ENCODE peak calls at places on chromosome 10, in nine cellular contexts. One of them, this sample, is unnamed.
A peak's percentile ranks its signal among the peaks of the same experiment; 100 is the strongest.

GRCh38 chr10:11335881-11336430 is 275.5 kb downstream of the USP6NL start:
- DNase-seq in adrenal gland: no peak
- DNase-seq in fibroblast of lung: no peak
- DNase-seq in GM23338: no peak
- DNase-seq in vagina: peak; percentile 64
- DNase-seq in nephron progenitor cell: no peak
- DNase-seq in mammary epithelial cell: no peak
- DNase-seq in coronary artery: no peak
- DNase-seq in osteocyte: peak; percentile 36
- DNase-seq in this sample: no peak

GRCh38 chr10:133190225-133190624 is 30.2 kb downstream of the KNDC1 start:
- DNase-seq in adrenal gland: no peak
- DNase-seq in fibroblast of lung: no peak
- DNase-seq in GM23338: no peak
- DNase-seq in vagina: no peak
- DNase-seq in nephron progenitor cell: no peak
- DNase-seq in mammary epithelial cell: no peak
- DNase-seq in coronary artery: no peak
- DNase-seq in osteocyte: no peak
- DNase-seq in this sample: no peak

GRCh38 chr10:94115725-94116124 is 122.0 kb downstream of the PLCE1 start:
- DNase-seq in adrenal gland: no peak
- DNase-seq in fibroblast of lung: peak; percentile 49
- DNase-seq in GM23338: no peak
- DNase-seq in vagina: no peak
- DNase-seq in nephron progenitor cell: no peak
- DNase-seq in mammary epithelial cell: peak; percentile 91
- DNase-seq in coronary artery: no peak
- DNase-seq in osteocyte: no peak
- DNase-seq in this sample: no peak

GRCh38 chr10:3395487-3395886 is 222.9 kb upstream of the PITRM1 start:
- DNase-seq in adrenal gland: no peak
- DNase-seq in fibroblast of lung: no peak
- DNase-seq in GM23338: no peak
- DNase-seq in vagina: no peak
- DNase-seq in nephron progenitor cell: no peak
- DNase-seq in mammary epithelial cell: no peak
- DNase-seq in coronary artery: no peak
- DNase-seq in osteocyte: no peak
- DNase-seq in this sample: no peak

GRCh38 chr10:91745086-91745831 is 53.0 kb upstream of the TNKS2 start:
- DNase-seq in adrenal gland: no peak
- DNase-seq in fibroblast of lung: peak; percentile 21
- DNase-seq in GM23338: peak; percentile 96
- DNase-seq in vagina: no peak
- DNase-seq in nephron progenitor cell: peak; percentile 14
- DNase-seq in mammary epithelial cell: peak; percentile 55
- DNase-seq in coronary artery: no peak
- DNase-seq in osteocyte: no peak
- DNase-seq in this sample: peak; percentile 44

GRCh38 chr10:88149906-88150305 is 286.5 kb downstream of the PTEN start:
- DNase-seq in adrenal gland: no peak
- DNase-seq in fibroblast of lung: peak; percentile 63
- DNase-seq in GM23338: no peak
- DNase-seq in vagina: no peak
- DNase-seq in nephron progenitor cell: no peak
- DNase-seq in mammary epithelial cell: peak; percentile 46
- DNase-seq in coronary artery: no peak
- DNase-seq in osteocyte: no peak
- DNase-seq in this sample: no peak

GRCh38 chr10:112767156-112767555 is 182.9 kb upstream of the TCF7L2 start:
- DNase-seq in adrenal gland: no peak
- DNase-seq in fibroblast of lung: peak; percentile 36
- DNase-seq in GM23338: peak; percentile 17
- DNase-seq in vagina: no peak
- DNase-seq in nephron progenitor cell: no peak
- DNase-seq in mammary epithelial cell: no peak
- DNase-seq in coronary artery: no peak
- DNase-seq in osteocyte: no peak
- DNase-seq in this sample: no peak

GRCh38 chr10:120538091-120538490 is 81.1 kb downstream of the PLPP4 start:
- DNase-seq in adrenal gland: no peak
- DNase-seq in fibroblast of lung: no peak
- DNase-seq in GM23338: no peak
- DNase-seq in vagina: no peak
- DNase-seq in nephron progenitor cell: no peak
- DNase-seq in mammary epithelial cell: no peak
- DNase-seq in coronary artery: no peak
- DNase-seq in osteocyte: no peak
- DNase-seq in this sample: no peak

GRCh38 chr10:49175587-49176309 is 12.4 kb downstream of the TMEM273 start:
- DNase-seq in adrenal gland: no peak
- DNase-seq in fibroblast of lung: no peak
- DNase-seq in GM23338: no peak
- DNase-seq in vagina: peak; percentile 44
- DNase-seq in nephron progenitor cell: no peak
- DNase-seq in mammary epithelial cell: no peak
- DNase-seq in coronary artery: no peak
- DNase-seq in osteocyte: peak; percentile 76
- DNase-seq in this sample: no peak

GRCh38 chr10:8583096-8583495 is 528.6 kb downstream of the GATA3 start:
- DNase-seq in adrenal gland: no peak
- DNase-seq in fibroblast of lung: no peak
- DNase-seq in GM23338: no peak
- DNase-seq in vagina: no peak
- DNase-seq in nephron progenitor cell: no peak
- DNase-seq in mammary epithelial cell: no peak
- DNase-seq in coronary artery: no peak
- DNase-seq in osteocyte: no peak
- DNase-seq in this sample: no peak

GRCh38 chr10:94006591-94007550 is 13.1 kb downstream of the PLCE1 start:
- DNase-seq in adrenal gland: no peak
- DNase-seq in fibroblast of lung: peak; percentile 99
- DNase-seq in GM23338: no peak
- DNase-seq in vagina: no peak
- DNase-seq in nephron progenitor cell: no peak
- DNase-seq in mammary epithelial cell: no peak
- DNase-seq in coronary artery: no peak
- DNase-seq in osteocyte: no peak
- DNase-seq in this sample: peak; percentile 42

GRCh38 chr10:19098803-19099202 is 50.2 kb downstream of the MALRD1 start:
- DNase-seq in adrenal gland: no peak
- DNase-seq in fibroblast of lung: no peak
- DNase-seq in GM23338: no peak
- DNase-seq in vagina: no peak
- DNase-seq in nephron progenitor cell: no peak
- DNase-seq in mammary epithelial cell: no peak
- DNase-seq in coronary artery: no peak
- DNase-seq in osteocyte: no peak
- DNase-seq in this sample: no peak

GRCh38 chr10:119421887-119422684 is 120.4 kb downstream of the RGS10 start:
- DNase-seq in adrenal gland: no peak
- DNase-seq in fibroblast of lung: peak; percentile 11
- DNase-seq in GM23338: peak; percentile 22
- DNase-seq in vagina: no peak
- DNase-seq in nephron progenitor cell: no peak
- DNase-seq in mammary epithelial cell: no peak
- DNase-seq in coronary artery: no peak
- DNase-seq in osteocyte: no peak
- DNase-seq in this sample: no peak

GRCh38 chr10:110794808-110795207 is 76.9 kb upstream of the PDCD4 start:
- DNase-seq in adrenal gland: no peak
- DNase-seq in fibroblast of lung: peak; percentile 6
- DNase-seq in GM23338: no peak
- DNase-seq in vagina: no peak
- DNase-seq in nephron progenitor cell: no peak
- DNase-seq in mammary epithelial cell: no peak
- DNase-seq in coronary artery: no peak
- DNase-seq in osteocyte: no peak
- DNase-seq in this sample: no peak

GRCh38 chr10:71850021-71850744 is 868 bp downstream of the PSAP start:
- DNase-seq in adrenal gland: no peak
- DNase-seq in fibroblast of lung: no peak
- DNase-seq in GM23338: no peak
- DNase-seq in vagina: no peak
- DNase-seq in nephron progenitor cell: no peak
- DNase-seq in mammary epithelial cell: no peak
- DNase-seq in coronary artery: no peak
- DNase-seq in osteocyte: no peak
- DNase-seq in this sample: no peak

GRCh38 chr10:124916585-124917167 is 25.2 kb upstream of the ZRANB1 start:
- DNase-seq in adrenal gland: peak; percentile 98
- DNase-seq in fibroblast of lung: peak; percentile 94
- DNase-seq in GM23338: peak; percentile 98
- DNase-seq in vagina: peak; percentile 95
- DNase-seq in nephron progenitor cell: peak; percentile 99
- DNase-seq in mammary epithelial cell: peak; percentile 94
- DNase-seq in coronary artery: peak; percentile 98
- DNase-seq in osteocyte: peak; percentile 99
- DNase-seq in this sample: peak; percentile 94
- TF ChIP-seq CTCF in adrenal gland: no peak
- TF ChIP-seq CTCF in fibroblast of lung: no peak
- TF ChIP-seq CTCF in GM23338: no peak
- TF ChIP-seq CTCF in vagina: no peak
- TF ChIP-seq CTCF in nephron progenitor cell: no peak
- TF ChIP-seq CTCF in mammary epithelial cell: no peak
- TF ChIP-seq CTCF in coronary artery: no peak
- TF ChIP-seq CTCF in osteocyte: no peak
- TF ChIP-seq CTCF in this sample: no peak

DNA sequence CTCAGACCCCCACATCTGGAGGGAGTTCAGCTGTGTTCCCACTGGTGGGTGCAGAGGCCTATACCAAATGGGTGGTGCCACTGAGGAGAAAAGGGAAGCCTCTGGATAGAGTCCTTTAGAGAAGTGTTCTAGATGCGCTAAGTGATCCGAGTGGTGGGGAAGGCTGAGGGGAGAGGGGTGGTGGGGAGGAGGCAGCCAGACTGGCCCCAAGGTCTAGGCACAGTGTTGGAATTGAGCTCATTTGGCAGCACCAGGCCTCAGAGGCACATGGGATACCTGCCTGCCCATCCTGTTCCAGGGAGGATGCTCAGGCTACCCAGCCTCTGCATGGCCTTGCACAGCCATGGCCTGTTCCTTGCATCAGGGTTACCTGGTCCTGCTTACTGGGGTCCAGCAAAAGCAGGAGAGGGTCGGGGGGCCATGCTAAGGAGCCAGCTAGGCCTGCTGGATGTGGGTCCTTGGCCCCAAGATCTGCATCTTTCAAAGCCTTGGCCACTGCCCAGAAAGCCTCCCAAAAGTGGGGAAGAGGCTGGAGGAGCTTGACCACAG is 99.6 kb downstream of the NEURL1 start:
- DNase-seq in adrenal gland: no peak
- DNase-seq in fibroblast of lung: no peak
- DNase-seq in GM23338: no peak
- DNase-seq in vagina: no peak
- DNase-seq in nephron progenitor cell: no peak
- DNase-seq in mammary epithelial cell: no peak
- DNase-seq in coronary artery: no peak
- DNase-seq in osteocyte: no peak
- DNase-seq in this sample: no peak
- TF ChIP-seq CTCF in adrenal gland: peak; percentile 1
- TF ChIP-seq CTCF in fibroblast of lung: no peak
- TF ChIP-seq CTCF in GM23338: peak; percentile 10
- TF ChIP-seq CTCF in vagina: no peak
- TF ChIP-seq CTCF in nephron progenitor cell: no peak
- TF ChIP-seq CTCF in mammary epithelial cell: no peak
- TF ChIP-seq CTCF in coronary artery: no peak
- TF ChIP-seq CTCF in osteocyte: no peak
- TF ChIP-seq CTCF in this sample: no peak

DNA sequence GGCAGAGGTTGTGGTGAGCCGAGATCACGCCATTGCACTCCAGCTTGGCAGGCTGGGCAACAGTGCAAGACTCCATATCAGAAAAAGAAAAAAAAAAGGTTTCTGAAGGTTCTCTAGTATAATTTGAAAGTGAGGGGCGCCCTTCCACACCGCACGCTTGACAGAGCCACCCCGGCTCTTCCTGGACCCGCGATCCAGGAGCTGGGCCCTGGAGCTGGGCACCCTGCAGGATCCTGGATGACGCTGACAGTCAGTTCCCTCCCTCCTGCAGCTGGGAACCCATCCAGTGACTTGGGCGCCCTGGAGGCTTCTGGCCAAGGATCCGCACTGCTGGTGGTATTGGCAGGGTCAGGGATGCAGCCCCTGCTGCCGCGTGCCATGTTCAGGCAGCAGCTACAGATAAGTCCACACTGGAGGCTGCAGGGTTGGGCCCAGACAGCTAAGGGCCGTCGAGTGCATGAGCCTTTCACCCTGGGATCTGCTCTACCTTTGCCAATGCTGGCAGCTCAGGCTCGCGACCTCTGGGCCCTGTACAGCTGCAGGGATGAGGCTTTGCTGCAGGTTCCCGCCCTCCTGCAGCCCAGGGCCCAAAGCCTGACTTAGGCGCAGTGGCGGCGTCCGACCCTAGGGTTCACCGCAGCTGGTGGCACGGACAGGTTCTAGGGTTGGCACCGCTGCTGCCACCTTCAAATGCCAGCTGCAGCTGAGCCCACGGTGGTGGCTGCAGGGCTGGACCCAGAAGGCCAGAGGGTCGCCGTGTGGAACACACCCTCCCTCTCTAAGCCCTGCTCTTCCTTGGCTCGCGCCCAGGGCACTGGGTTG is 110.2 kb downstream of the OR13A1 start:
- DNase-seq in adrenal gland: no peak
- DNase-seq in fibroblast of lung: no peak
- DNase-seq in GM23338: no peak
- DNase-seq in vagina: no peak
- DNase-seq in nephron progenitor cell: no peak
- DNase-seq in mammary epithelial cell: no peak
- DNase-seq in coronary artery: no peak
- DNase-seq in osteocyte: no peak
- DNase-seq in this sample: no peak
- TF ChIP-seq CTCF in adrenal gland: no peak
- TF ChIP-seq CTCF in fibroblast of lung: no peak
- TF ChIP-seq CTCF in GM23338: no peak
- TF ChIP-seq CTCF in vagina: no peak
- TF ChIP-seq CTCF in nephron progenitor cell: no peak
- TF ChIP-seq CTCF in mammary epithelial cell: no peak
- TF ChIP-seq CTCF in coronary artery: no peak
- TF ChIP-seq CTCF in osteocyte: no peak
- TF ChIP-seq CTCF in this sample: no peak

DNA sequence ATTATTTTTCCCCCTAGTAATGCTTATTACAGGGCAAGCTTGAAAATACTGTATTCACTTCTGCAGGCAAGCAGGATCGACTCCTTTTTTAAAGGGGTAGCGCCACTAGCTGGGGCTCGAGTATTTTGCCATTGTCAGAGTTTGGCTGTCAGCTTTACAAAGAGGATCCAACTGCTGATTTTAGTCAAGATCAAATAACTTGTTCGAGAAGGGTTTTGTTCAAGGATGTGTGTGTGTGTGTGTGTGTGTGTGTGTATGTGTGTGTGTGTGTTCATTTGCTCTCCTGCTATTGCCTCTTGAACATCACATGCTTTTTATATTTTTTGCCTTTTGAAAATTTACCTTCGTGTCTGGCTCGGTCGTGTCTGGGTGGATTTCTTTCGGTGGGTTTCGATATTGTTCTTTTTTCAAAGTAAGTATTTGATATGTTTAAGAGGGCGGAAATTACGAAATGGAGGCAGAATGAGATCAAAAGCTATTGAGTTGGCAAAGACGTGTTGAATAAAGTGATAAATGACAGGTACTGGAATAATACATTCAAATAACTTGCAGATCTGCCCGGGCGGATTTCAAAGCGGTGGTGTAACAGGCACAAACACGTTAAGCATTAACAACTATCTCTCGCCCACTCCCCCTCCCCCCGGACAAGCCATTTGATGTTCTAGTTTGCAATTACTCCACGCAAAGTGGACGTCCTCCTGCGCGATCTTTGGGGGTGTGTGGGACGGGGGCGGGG is 1.1 kb downstream of the ARID5B start:
- DNase-seq in adrenal gland: peak; percentile 65
- DNase-seq in fibroblast of lung: peak; percentile 71
- DNase-seq in GM23338: peak; percentile 64
- DNase-seq in vagina: peak; percentile 89
- DNase-seq in nephron progenitor cell: peak; percentile 23
- DNase-seq in mammary epithelial cell: peak; percentile 75
- DNase-seq in coronary artery: no peak
- DNase-seq in osteocyte: no peak
- DNase-seq in this sample: peak; percentile 52
- TF ChIP-seq CTCF in adrenal gland: peak; percentile 7
- TF ChIP-seq CTCF in fibroblast of lung: peak; percentile 38
- TF ChIP-seq CTCF in GM23338: no peak
- TF ChIP-seq CTCF in vagina: peak; percentile 12
- TF ChIP-seq CTCF in nephron progenitor cell: no peak
- TF ChIP-seq CTCF in mammary epithelial cell: no peak
- TF ChIP-seq CTCF in coronary artery: no peak
- TF ChIP-seq CTCF in osteocyte: peak; percentile 54
- TF ChIP-seq CTCF in this sample: no peak

This sample was measured in Calu3.